ENCODE peak calls at places on chromosomes 4 and X, in ten cellular contexts. O, Q, C, S, U, F, H, P, I and T are unnamed samples. For H3K36me3, the result is how much of the 10 kb centered on the place peaks cover.

GRCh38 chrX:1483843-1484637 is 31.3 kb upstream of the ASMTL start:
- DNase-seq in I (no peak), S (no peak), Q (no peak), H (no peak), F (no peak), O (peak), P (no peak), U (no peak), C (no peak), T (no peak)

GRCh38 chr4:157004279-157005161 is 32.9 kb upstream of the PDGFC start:
- DNase-seq in C (no peak), H (peak), F (no peak), U (no peak), Q (no peak), I (no peak), P (no peak), O (no peak), S (peak), T (no peak)

GRCh38 chr4:6887591-6888371 is 21.8 kb upstream of the TBC1D14 start:
- DNase-seq in I (no peak), C (no peak), P (no peak), U (no peak), O (peak), H (no peak), F (no peak), Q (peak), S (no peak), T (no peak)

GRCh38 chr4:159216834-159217233 is 114.0 kb downstream of the RAPGEF2 start:
- DNase-seq in P (no peak), F (no peak), O (no peak), I (no peak), C (no peak), S (no peak), U (no peak), H (no peak), Q (no peak), T (no peak)

GRCh38 chrX:8191022-8191421 is 20.0 kb upstream of the VCX2 start:
- DNase-seq in I (peak), O (no peak), F (peak), Q (no peak), P (no peak), H (peak), S (no peak), U (no peak), C (no peak), T (peak)

GRCh38 chrX:55867254-55867653 is 149.7 kb downstream of the RRAGB start:
- DNase-seq in H (peak), F (no peak), S (no peak), P (peak), C (no peak), Q (no peak), I (peak), U (no peak), O (no peak), T (no peak)

GRCh38 chr4:40245794-40246546 is 49.1 kb downstream of the RHOH start:
- DNase-seq in Q (no peak), H (peak), U (no peak), S (peak), F (no peak), P (no peak), C (no peak), O (no peak), I (no peak), T (no peak)

GRCh38 chrX:43456056-43456455 is 200.0 kb upstream of the MAOA start:
- DNase-seq in S (no peak), O (no peak), H (no peak), I (no peak), P (no peak), Q (no peak), C (no peak), U (peak), F (no peak), T (no peak)

GRCh38 chr4:2462218-2462991 is 6.5 kb upstream of the RNF4 start:
- DNase-seq in O (peak), U (peak), I (peak), S (peak), Q (peak), H (peak), C (peak), F (peak), P (peak), T (no peak)

GRCh38 chr4:13783800-13784411 is 156.4 kb upstream of the BOD1L1 start:
- DNase-seq in U (no peak), O (no peak), C (no peak), I (peak), Q (no peak), F (no peak), H (peak), P (no peak), S (no peak), T (no peak)

GRCh38 chrX:46251755-46252154 is 293.5 kb downstream of the ZNF674 start:
- DNase-seq in I (peak), F (no peak), Q (no peak), U (no peak), C (no peak), P (peak), H (peak), O (no peak), S (no peak), T (no peak)

GRCh38 chr4:186809070-186809469 is 85.4 kb upstream of the FAT1 start:
- DNase-seq in O (no peak), Q (no peak), P (no peak), I (no peak), U (no peak), C (no peak), F (no peak), S (no peak), H (no peak), T (no peak)

GRCh38 chr4:101103381-101104142 is 243.8 kb downstream of the PPP3CA start:
- DNase-seq in Q (no peak), F (no peak), O (no peak), H (no peak), C (no peak), U (peak), P (peak), S (no peak), I (no peak), T (no peak)

GRCh38 chr4:8100696-8101095 is 57.9 kb downstream of the ABLIM2 start:
- DNase-seq in O (no peak), U (no peak), H (no peak), I (no peak), C (no peak), Q (no peak), F (no peak), S (no peak), P (peak), T (no peak)

GRCh38 chrX:47578692-47579091 is 3.5 kb upstream of the TIMP1 start:
- DNase-seq in P (no peak), U (no peak), O (no peak), H (no peak), S (no peak), C (no peak), F (no peak), Q (no peak), I (no peak), T (no peak)

GRCh38 chr4:26861434-26862186 is 969 bp downstream of the STIM2 start:
- DNase-seq in U (peak), C (peak), Q (peak), P (peak), S (peak), F (peak), I (peak), H (peak), O (peak), T (peak)

GRCh38 chr4:92170340-92170739 is 133.4 kb upstream of the GRID2 start:
- DNase-seq in I (no peak), U (no peak), Q (no peak), C (no peak), F (no peak), P (no peak), S (no peak), H (no peak), O (no peak), T (no peak)

GRCh38 chr4:57405359-57405758 is 295.2 kb upstream of the IGFBP7 start:
- DNase-seq in F (no peak), S (no peak), C (no peak), H (peak), I (peak), P (peak), Q (no peak), O (no peak), U (no peak), T (no peak)

GRCh38 chr4:149825336-149825735 is 9.7 kb upstream of the IQCM start:
- DNase-seq in I (peak), H (peak), P (peak), C (no peak), O (no peak), F (no peak), Q (no peak), S (no peak), U (no peak), T (no peak)

GRCh38 chr4:133148690-133149363 is at the start of gene PCDH10:
- DNase-seq in O (peak), H (peak), P (peak), F (peak), I (peak), Q (peak), S (peak), C (peak), U (peak), T (peak)

GRCh38 chrX:100872161-100872560 is 2.0 kb downstream of the NOX1 start:
- DNase-seq in H (peak), C (no peak), S (no peak), I (no peak), U (no peak), P (peak), Q (no peak), F (no peak), O (no peak), T (no peak)

GRCh38 chrX:16185725-16186136 is 18.4 kb downstream of the MAGEB17 start:
- DNase-seq in S (no peak), Q (no peak), H (peak), I (peak), C (no peak), U (peak), F (no peak), P (peak), O (no peak), T (no peak)

GRCh38 chr4:141524116-141524515 is 112.3 kb upstream of the IL15 start:
- DNase-seq in P (peak), U (no peak), Q (no peak), S (no peak), C (no peak), I (no peak), F (no peak), O (no peak), H (peak), T (no peak)

GRCh38 chr4:175371091-175371490 is 441.0 kb downstream of the GPM6A start:
- DNase-seq in P (no peak), U (no peak), H (peak), Q (no peak), S (no peak), O (no peak), C (no peak), F (no peak), I (peak), T (no peak)

GRCh38 chrX:9312922-9313867 is 151.7 kb upstream of the TBL1X start:
- DNase-seq in U (peak), O (peak), I (no peak), F (peak), P (no peak), C (no peak), Q (peak), H (no peak), S (peak), T (no peak)

GRCh38 chrX:118976599-118977340 is 2.4 kb downstream of the LONRF3 start:
- DNase-seq in C (peak), H (no peak), O (peak), U (peak), P (peak), I (no peak), Q (peak), S (peak), F (peak), T (no peak)

GRCh38 chr4:55214172-55214571 is 88.8 kb upstream of the KDR start:
- DNase-seq in O (no peak), C (no peak), U (peak), H (no peak), F (no peak), P (no peak), I (peak), S (no peak), Q (no peak), T (no peak)

GRCh38 chr4:155639674-155640529 is 26.7 kb upstream of the GUCY1A1 start:
- DNase-seq in I (no peak), U (no peak), S (no peak), H (peak), F (no peak), O (no peak), Q (no peak), C (no peak), P (no peak), T (no peak)

GRCh38 chr4:180060159-180060889 is 2182.9 kb upstream of the TENM3 start:
- DNase-seq in F (no peak), H (peak), Q (no peak), P (peak), O (no peak), U (peak), I (no peak), C (no peak), S (no peak), T (no peak)

GRCh38 chrX:84735025-84735424 is 232.8 kb upstream of the HDX start:
- DNase-seq in F (no peak), I (peak), U (no peak), S (no peak), O (no peak), P (no peak), Q (no peak), H (peak), C (no peak), T (peak)

GRCh38 chr4:99800332-99801004 is 16.2 kb upstream of the DAPP1 start:
- DNase-seq in I (no peak), H (no peak), F (no peak), C (no peak), Q (no peak), P (no peak), S (no peak), O (no peak), U (no peak), T (no peak)

GRCh38 chr4:15500721-15501120 is 31.0 kb downstream of the CC2D2A start:
- DNase-seq in U (no peak), P (no peak), I (no peak), H (no peak), C (no peak), O (no peak), S (no peak), F (no peak), Q (no peak), T (no peak)

GRCh38 chrX:146385529-146385928 is 424.0 kb upstream of the CXorf51B start:
- DNase-seq in O (no peak), C (no peak), U (no peak), I (no peak), S (no peak), F (no peak), Q (no peak), H (no peak), P (no peak), T (no peak)

GRCh38 chr4:27010334-27010940 is 149.8 kb downstream of the STIM2 start:
- DNase-seq in S (peak), U (peak), C (peak), O (peak), I (peak), F (peak), H (peak), P (peak), Q (peak), T (no peak)

GRCh38 chrX:139448996-139449395 is 81.5 kb upstream of the F9 start:
- DNase-seq in S (no peak), C (no peak), I (no peak), F (no peak), Q (no peak), O (no peak), H (peak), P (peak), U (peak), T (no peak)

GRCh38 chrX:111742018-111742417 is 61.0 kb downstream of the ALG13 start:
- DNase-seq in H (no peak), O (no peak), U (no peak), C (no peak), F (no peak), P (no peak), S (no peak), I (no peak), Q (no peak), T (no peak)
- H3K36me3 ChIP-seq in H (under half), O (under half), U (under half), C (under half), F (under half), P (under half), S (under half), I (under half), Q (half or more), T (under half)

GRCh38 chr4:763922-764321 is 58.3 kb downstream of the PCGF3 start:
- DNase-seq in U (no peak), S (no peak), O (no peak), F (no peak), H (no peak), P (no peak), C (no peak), I (no peak), Q (no peak), T (no peak)

GRCh38 chr4:761739-762138 is 56.1 kb downstream of the PCGF3 start:
- DNase-seq in P (no peak), I (no peak), H (no peak), C (no peak), Q (no peak), O (no peak), U (no peak), S (no peak), F (no peak), T (no peak)

GRCh38 chr4:764405-765169 is 59.0 kb downstream of the PCGF3 start:
- DNase-seq in P (no peak), C (no peak), I (no peak), Q (no peak), O (no peak), S (no peak), H (no peak), F (no peak), U (no peak), T (no peak)

GRCh38 chr4:762211-763190 is 56.9 kb downstream of the PCGF3 start:
- DNase-seq in Q (no peak), S (no peak), U (peak), I (no peak), H (peak), C (no peak), F (no peak), P (peak), O (no peak), T (no peak)

GRCh38 chr4:763191-763810 is 57.7 kb downstream of the PCGF3 start:
- DNase-seq in Q (no peak), S (no peak), O (no peak), U (no peak), C (no peak), P (no peak), F (no peak), I (no peak), H (no peak), T (peak)
- H3K36me3 ChIP-seq in Q (half or more), S (under half), O (under half), U (half or more), C (under half), P (under half), F (under half), I (under half), H (under half), T (under half)

DNA sequence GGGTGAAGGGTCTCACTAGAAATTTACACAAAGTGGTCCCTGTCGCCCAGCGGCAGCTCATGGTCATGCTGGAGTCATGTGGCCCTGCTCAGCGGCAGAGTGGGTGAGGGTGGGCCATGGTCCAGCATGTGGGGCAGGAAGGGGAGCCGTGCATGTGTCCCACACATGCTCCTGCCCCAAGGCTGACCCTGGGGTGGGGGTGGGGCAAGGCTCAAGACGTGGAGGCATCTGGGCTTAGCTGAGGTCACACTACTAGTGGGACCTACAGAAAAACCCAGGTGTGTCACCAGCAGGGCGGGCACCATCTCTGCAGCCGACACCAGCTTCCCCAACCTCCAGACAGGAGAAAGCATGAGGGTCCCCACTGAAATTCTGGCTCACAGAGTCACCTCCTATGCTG is 42.4 kb downstream of the EVC start:
- DNase-seq in I (no peak), P (no peak), C (no peak), S (no peak), H (no peak), F (no peak), Q (no peak), O (no peak), U (no peak), T (no peak)
- H3K36me3 ChIP-seq in I (under half), P (under half), C (under half), S (under half), H (under half), F (under half), Q (half or more), O (under half), U (under half), T (half or more)

GRCh38 chr4:118736867-118737266 is 51.7 kb downstream of the METTL14 start:
- DNase-seq in O (no peak), S (no peak), Q (no peak), H (no peak), U (no peak), F (no peak), C (no peak), P (no peak), I (no peak), T (no peak)
- H3K36me3 ChIP-seq in O (under half), S (under half), Q (half or more), H (under half), U (under half), F (under half), C (under half), P (half or more), I (under half), T (half or more)

GRCh38 chr4:76958891-76959290 is 9.3 kb downstream of the SEPTIN11 start:
- DNase-seq in O (no peak), U (no peak), H (no peak), S (no peak), P (no peak), I (no peak), Q (no peak), F (no peak), C (no peak), T (no peak)
- H3K36me3 ChIP-seq in O (under half), U (under half), H (under half), S (under half), P (under half), I (under half), Q (under half), F (under half), C (under half), T (under half)

DNA sequence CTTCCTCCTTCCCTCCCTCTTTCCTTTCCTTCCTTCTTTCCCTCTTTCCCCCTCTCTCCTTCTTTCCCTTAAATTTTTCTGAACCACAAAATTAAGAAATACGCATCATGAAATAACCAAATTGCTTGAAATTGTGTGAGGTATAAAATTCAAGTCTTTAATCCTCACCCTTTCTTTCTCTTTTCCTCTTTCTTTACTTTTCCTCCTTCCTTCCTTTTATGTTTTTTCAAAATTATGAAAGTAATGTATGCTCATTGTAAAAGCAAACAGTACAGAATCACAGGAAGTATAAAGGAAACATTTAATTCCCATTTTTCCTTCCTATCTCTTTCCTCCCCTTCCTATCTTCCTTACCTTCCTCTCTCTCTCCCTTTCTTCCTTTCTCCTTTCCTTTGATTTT is 5.4 kb downstream of the ADGRG4 start:
- DNase-seq in H (no peak), O (no peak), C (no peak), U (no peak), P (no peak), S (no peak), F (no peak), Q (no peak), I (no peak), T (no peak)
- H3K36me3 ChIP-seq in H (under half), O (under half), C (under half), U (under half), P (under half), S (under half), F (under half), Q (under half), I (under half), T (under half)

GRCh38 chrX:129561453-129561852 is 21.4 kb downstream of the OCRL start:
- DNase-seq in U (no peak), S (no peak), P (no peak), C (no peak), I (no peak), Q (no peak), O (no peak), H (no peak), F (no peak), T (no peak)
- H3K36me3 ChIP-seq in U (under half), S (under half), P (under half), C (under half), I (under half), Q (half or more), O (under half), H (under half), F (under half), T (half or more)

GRCh38 chr4:42133006-42133405 is 19.4 kb downstream of the BEND4 start:
- DNase-seq in C (no peak), S (no peak), F (no peak), Q (no peak), U (no peak), P (no peak), O (no peak), H (no peak), I (no peak), T (no peak)
- H3K36me3 ChIP-seq in C (under half), S (under half), F (under half), Q (under half), U (under half), P (under half), O (under half), H (under half), I (under half), T (under half)